ENCODE peak calls at places on chromosomes 1 and 21, in four cellular contexts. X, I, U and E are unnamed samples. For H3K4me1, the result is how much of the 10 kb centered on the place peaks cover.

GRCh38 chr1:6054596-6054995 is 8.9 kb downstream of the KCNAB2 start:
- DNase-seq in I (no peak), U (no peak), X (no peak), E (no peak)

GRCh38 chr1:185679220-185679619 is 55.0 kb upstream of the HMCN1 start:
- DNase-seq in I (no peak), U (no peak), X (peak), E (no peak)

GRCh38 chr1:55690366-55690765 is 475.2 kb upstream of the USP24 start:
- DNase-seq in X (no peak), U (no peak), I (no peak), E (no peak)

GRCh38 chr1:183553769-183554168 is 36.5 kb downstream of the NCF2 start:
- DNase-seq in X (no peak), U (peak), I (no peak), E (no peak)

GRCh38 chr1:183023146-183023600 is at the start of gene LAMC1:
- DNase-seq in X (peak), U (peak), I (peak), E (peak)

GRCh38 chr1:184745110-184745509 is 9.5 kb downstream of the EDEM3 start:
- DNase-seq in I (no peak), U (no peak), X (no peak), E (no peak)

GRCh38 chr21:21200939-21201610 is 202.9 kb downstream of the NCAM2 start:
- DNase-seq in X (no peak), I (no peak), U (no peak), E (no peak)

GRCh38 chr21:34609951-34610549 is 4.9 kb downstream of the RCAN1 start:
- DNase-seq in U (no peak), I (no peak), X (no peak), E (no peak)

GRCh38 chr1:151443846-151444790 is 15.2 kb downstream of the POGZ start:
- DNase-seq in U (peak), I (peak), X (no peak), E (peak)

GRCh38 chr1:111538343-111539035 is 35.1 kb upstream of the ADORA3 start:
- DNase-seq in X (peak), I (no peak), U (no peak), E (no peak)

GRCh38 chr1:246786606-246787238 is 62.5 kb downstream of the SCCPDH start:
- DNase-seq in X (no peak), U (no peak), I (no peak), E (no peak)

GRCh38 chr1:27070390-27071048 is 57.9 kb upstream of the TENT5B start:
- DNase-seq in I (no peak), U (no peak), X (no peak), E (no peak)

GRCh38 chr21:45403825-45404725 is 890 bp upstream of the COL18A1 start:
- DNase-seq in I (peak), X (peak), U (no peak), E (no peak)

GRCh38 chr1:12144969-12145368 is 21.8 kb upstream of the TNFRSF1B start:
- DNase-seq in U (no peak), I (no peak), X (no peak), E (no peak)

GRCh38 chr21:37564341-37564923 is 197.9 kb downstream of the DYRK1A start:
- DNase-seq in I (peak), U (peak), X (peak), E (peak)

GRCh38 chr1:50605186-50605875 is 182.1 kb upstream of the DMRTA2 start:
- DNase-seq in I (no peak), U (peak), X (no peak), E (peak)

GRCh38 chr1:111596499-111596898 is 23.1 kb upstream of the RAP1A start:
- DNase-seq in X (no peak), U (no peak), I (no peak), E (no peak)

GRCh38 chr1:155514582-155515187 is 47.9 kb downstream of the ASH1L start:
- DNase-seq in X (no peak), I (no peak), U (no peak), E (no peak)

GRCh38 chr1:99107680-99108079 is 103.0 kb upstream of the PLPPR5 start:
- DNase-seq in X (no peak), I (no peak), U (no peak), E (no peak)

GRCh38 chr1:161962094-161962887 is 61.4 kb downstream of the OLFML2B start:
- DNase-seq in U (no peak), X (no peak), I (peak), E (peak)

GRCh38 chr1:36095760-36096405 is 7.2 kb downstream of the ADPRS start:
- DNase-seq in X (no peak), I (no peak), U (no peak), E (no peak)

GRCh38 chr1:25590096-25590824 is 26.3 kb upstream of the MAN1C1 start:
- DNase-seq in X (no peak), U (no peak), I (no peak), E (no peak)

GRCh38 chr1:63152572-63152971 is 169.8 kb upstream of the FOXD3 start:
- DNase-seq in I (no peak), X (no peak), U (no peak), E (peak)

GRCh38 chr1:3664700-3665375 is 12.5 kb downstream of the TP73 start:
- DNase-seq in X (no peak), I (no peak), U (no peak), E (no peak)

GRCh38 chr21:45504021-45504515 is 38.2 kb downstream of the SLC19A1 start:
- DNase-seq in U (peak), X (peak), I (no peak), E (no peak)

GRCh38 chr1:22529901-22530621 is 33.2 kb upstream of the EPHA8 start:
- DNase-seq in U (no peak), X (no peak), I (no peak), E (no peak)
- H3K4me1 ChIP-seq in U (under half), X (under half), I (under half), E (half or more)

GRCh38 chr1:180924939-180925338 is 12.2 kb downstream of the KIAA1614 start:
- DNase-seq in I (no peak), X (no peak), U (no peak), E (no peak)

GRCh38 chr1:180922637-180923023 is 9.9 kb downstream of the KIAA1614 start:
- DNase-seq in U (no peak), I (no peak), X (no peak), E (no peak)

GRCh38 chr1:180925471-180926051 is 12.9 kb downstream of the KIAA1614 start:
- DNase-seq in X (peak), U (no peak), I (no peak), E (peak)

GRCh38 chr1:180923024-180923841 is 10.5 kb downstream of the KIAA1614 start:
- DNase-seq in X (no peak), I (no peak), U (no peak), E (peak)

DNA sequence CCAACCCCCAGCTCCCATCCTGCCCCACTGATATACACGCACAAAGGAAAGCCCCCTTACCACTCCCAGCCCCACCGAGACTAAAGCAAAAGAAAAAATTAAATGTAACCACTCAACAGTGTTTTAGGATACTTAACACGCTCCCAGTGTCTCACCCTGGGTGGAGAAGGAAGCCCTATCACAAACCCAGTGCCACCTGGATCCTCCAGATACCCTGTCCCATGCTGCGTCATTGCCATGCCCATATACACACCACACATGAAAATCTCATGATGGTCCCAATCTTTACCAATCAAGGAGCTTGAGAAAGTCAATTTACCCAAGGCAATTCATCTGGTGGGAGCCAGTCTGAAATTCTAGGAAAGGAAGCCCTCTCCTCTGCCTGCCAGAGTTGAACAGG is 11.2 kb downstream of the KIAA1614 start:
- DNase-seq in U (peak), X (no peak), I (no peak), E (no peak)
- H3K4me3 ChIP-seq in U (no peak), X (no peak), I (no peak), E (no peak)

GRCh38 chr1:202586018-202586821 is 124.0 kb downstream of the SYT2 start:
- DNase-seq in U (no peak), X (no peak), I (peak), E (peak)

GRCh38 chr1:202585591-202585934 is 124.7 kb downstream of the SYT2 start:
- DNase-seq in I (no peak), U (no peak), X (no peak), E (no peak)

GRCh38 chr1:202588644-202589189 is 121.5 kb downstream of the SYT2 start:
- DNase-seq in X (no peak), I (no peak), U (no peak), E (peak)

GRCh38 chr1:202587859-202588480 is 122.3 kb downstream of the SYT2 start:
- DNase-seq in U (no peak), X (no peak), I (no peak), E (no peak)

DNA sequence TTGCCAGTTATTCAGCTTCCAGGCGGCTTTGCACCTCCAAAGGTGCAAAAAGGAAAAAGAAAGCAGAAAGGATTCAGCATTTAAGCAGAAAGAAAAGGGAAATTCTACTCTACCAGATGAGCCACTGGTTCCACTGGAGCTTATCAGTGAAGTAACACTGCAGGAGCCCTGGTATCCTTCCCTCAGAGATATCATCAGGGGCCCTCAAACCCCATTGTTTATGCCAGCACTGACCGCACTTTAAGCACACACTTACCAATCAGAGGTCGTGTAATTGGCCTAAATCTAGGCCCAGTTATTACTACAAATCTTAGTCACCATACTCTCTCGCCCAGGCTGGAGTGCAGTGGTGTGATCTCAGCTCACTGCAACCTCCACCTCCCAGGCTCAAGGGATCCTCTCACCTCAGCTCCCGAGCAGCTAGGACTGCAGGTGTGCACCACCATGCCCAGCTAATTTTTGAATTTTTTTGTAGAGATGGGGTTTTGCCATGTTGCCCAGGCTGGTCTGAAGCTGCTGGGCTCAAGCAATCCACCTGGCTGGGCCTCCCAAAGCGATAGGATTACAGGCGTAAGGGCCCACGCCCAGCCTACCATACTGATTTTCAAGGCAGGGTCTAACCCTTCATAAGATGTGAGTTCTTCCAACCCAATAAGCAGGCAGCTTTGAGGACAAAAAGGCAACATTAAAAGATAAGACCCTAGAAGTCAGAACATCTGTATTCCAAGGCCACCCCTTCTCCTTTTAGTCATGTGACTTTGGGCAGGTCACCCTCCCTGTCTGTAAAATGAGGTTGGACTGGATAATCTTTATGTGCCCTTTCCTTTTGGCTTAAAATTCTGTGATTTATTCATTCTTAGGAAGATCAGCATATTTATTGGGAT is 125.3 kb downstream of the SYT2 start:
- DNase-seq in I (no peak), U (peak), X (no peak), E (no peak)
- H3K4me1 ChIP-seq in I (under half), U (under half), X (under half), E (half or more)

DNA sequence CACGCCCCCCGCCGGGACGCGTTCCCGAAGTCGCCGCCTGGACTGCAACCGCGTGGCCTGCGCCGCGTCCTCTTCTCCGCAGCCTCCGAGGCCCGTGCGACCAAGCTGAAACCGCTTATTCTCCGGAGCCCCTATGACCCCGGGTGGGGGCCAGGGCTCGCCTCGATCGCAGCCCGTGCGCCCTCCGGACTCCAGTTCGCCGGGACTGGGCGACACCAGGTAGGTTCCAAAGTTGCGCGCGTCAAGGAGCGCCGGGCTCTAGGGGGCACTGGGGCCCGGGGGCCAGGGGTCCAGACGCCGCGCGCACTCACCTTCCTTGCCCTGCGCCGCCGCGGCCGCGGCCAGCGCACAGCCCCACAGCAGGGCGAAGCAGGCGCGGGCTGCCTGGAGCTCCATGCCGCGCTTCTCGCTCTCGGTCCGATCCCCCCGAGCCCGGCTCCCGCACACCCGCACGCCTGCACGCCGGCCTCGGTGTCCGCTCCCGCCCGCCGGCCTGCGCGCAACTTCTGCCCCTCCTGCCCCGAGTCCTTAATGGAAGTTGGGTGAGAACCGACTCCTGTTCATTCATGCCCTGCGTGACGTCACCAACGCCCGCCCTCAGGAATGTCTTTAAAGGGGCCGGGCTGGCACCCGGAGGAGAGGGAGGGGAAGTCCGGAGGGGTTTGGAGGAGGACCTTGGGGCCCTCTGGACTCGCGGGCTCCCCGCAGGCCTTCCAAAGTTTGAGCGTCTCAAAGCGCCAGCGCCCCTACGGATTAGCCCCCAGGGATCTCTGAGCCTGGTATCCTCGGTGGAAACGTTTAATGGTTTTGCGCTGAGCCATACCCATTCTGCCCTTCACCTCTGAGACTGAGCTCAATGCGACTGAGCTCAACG is at the start of gene EPHA2:
- DNase-seq in X (peak), I (peak), U (no peak), E (peak)
- H3K4me3 ChIP-seq in X (peak), I (peak), U (no peak), E (peak)

DNA sequence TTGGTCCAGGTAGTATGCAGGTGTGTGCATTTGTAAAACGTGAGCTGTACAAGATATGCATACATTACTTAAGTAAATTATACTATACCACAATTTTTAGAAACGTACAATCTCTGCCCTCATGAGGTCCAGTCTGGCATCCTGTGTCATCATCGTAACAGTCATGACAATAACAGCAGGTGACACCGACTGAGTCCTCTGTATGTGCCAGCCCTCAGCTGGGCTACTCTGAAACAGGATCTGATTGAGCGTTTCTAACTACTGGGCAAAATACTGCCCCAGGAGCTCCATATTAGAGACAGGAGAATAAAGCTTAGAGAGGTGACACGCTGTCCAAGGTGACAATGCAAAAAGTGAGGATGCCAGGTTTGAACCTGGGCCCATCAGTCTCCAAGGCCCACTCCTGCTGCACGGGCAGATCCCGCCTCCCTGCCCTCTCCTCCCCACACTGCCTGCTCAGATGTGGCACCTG is 47.2 kb upstream of the ECE1 start:
- DNase-seq in X (no peak), I (no peak), U (no peak), E (no peak)
- H3K4me1 ChIP-seq in X (under half), I (half or more), U (under half), E (under half)

DNA sequence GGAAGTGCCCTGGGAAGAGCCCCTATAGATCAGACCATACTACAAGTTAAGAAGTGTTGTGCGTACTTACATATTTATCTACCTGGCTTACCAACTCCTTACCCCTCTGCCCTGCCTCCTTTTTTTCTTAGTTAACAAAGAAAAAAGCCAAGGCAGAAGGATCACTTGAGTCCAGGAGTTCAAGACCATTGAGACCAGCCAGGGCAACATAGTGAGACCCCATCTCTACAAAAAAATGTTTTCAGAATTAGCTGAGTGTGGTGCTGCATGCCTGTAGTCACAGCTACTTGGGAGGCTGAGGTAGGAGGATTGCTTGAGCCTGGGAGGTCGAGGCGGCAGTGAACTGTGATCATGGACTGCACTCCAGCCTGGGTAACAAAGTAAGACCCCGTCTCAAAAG is 1.9 kb downstream of the ZBTB8B start:
- DNase-seq in X (no peak), I (no peak), U (no peak), E (no peak)
- H3K4me3 ChIP-seq in X (no peak), I (no peak), U (no peak), E (no peak)

GRCh38 chr1:100700586-100700985 is 19.0 kb upstream of the VCAM1 start:
- DNase-seq in U (no peak), I (no peak), X (no peak), E (no peak)

GRCh38 chr1:100703052-100703451 is 16.5 kb upstream of the VCAM1 start:
- DNase-seq in U (no peak), I (no peak), X (no peak), E (no peak)

GRCh38 chr1:100703716-100704115 is 15.8 kb upstream of the VCAM1 start:
- DNase-seq in X (no peak), U (no peak), I (no peak), E (no peak)

GRCh38 chr1:100706861-100707260 is 12.7 kb upstream of the VCAM1 start:
- DNase-seq in I (no peak), U (no peak), X (no peak), E (no peak)

DNA sequence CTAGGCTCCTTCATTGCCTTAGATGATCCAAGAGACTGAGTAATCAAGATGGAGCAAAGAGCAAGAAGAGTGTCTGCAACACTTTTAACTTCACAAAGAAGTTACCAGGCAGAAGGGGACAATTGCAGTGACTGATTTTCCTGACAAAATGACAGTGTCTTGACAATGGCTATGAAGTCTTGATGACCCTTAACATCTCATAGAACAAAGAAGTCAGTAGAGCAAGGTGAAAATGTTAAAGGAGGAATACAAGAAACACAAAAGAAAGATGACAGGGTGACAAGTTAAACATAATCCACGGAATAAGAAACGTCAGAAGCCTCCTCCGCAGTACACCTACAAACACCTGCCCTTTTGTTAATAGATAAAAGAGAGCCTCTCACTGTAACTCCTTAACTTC is 15.1 kb upstream of the VCAM1 start:
- DNase-seq in X (no peak), U (no peak), I (no peak), E (no peak)
- H3K4me1 ChIP-seq in X (under half), U (under half), I (under half), E (under half)